ENCODE peak calls at places on chromosomes 12 and 14, in eight cellular contexts. Y is GM03348, C is Kasumi-1, L is posterior cingulate gyrus, S is ascending aorta, P is dermis blood vessel endothelial cell, U is H7, Q is NCI-H146. X is an unnamed sample.

GRCh38 chr12:57046947-57047890 is 2.7 kb downstream of the MYO1A start:
- DNase-seq in Y (no peak), C (peak; percentile 34), L (no peak), S (no peak), P (no peak), U (no peak), Q (no peak), X (no peak)

GRCh38 chr12:131694116-131694838 is 16.6 kb upstream of the SFSWAP start:
- DNase-seq in Y (no peak), C (no peak), L (no peak), S (no peak), P (no peak), U (peak; percentile 60), Q (no peak), X (no peak)

GRCh38 chr12:68641138-68641537 is 30.4 kb downstream of the RAP1B start:
- DNase-seq in Y (no peak), C (no peak), L (no peak), S (no peak), P (no peak), U (no peak), Q (no peak), X (no peak)

GRCh38 chr12:90515199-90516175 is 439.5 kb downstream of the CCER1 start:
- DNase-seq in Y (peak; percentile 17), C (no peak), L (no peak), S (no peak), P (peak; percentile 75), U (no peak), Q (no peak), X (no peak)

GRCh38 chr12:111102062-111102735 is 181.8 kb upstream of the MYL2 start:
- DNase-seq in Y (no peak), C (no peak), L (peak; percentile 55), S (no peak), P (no peak), U (no peak), Q (no peak), X (no peak)

GRCh38 chr12:55955800-55956508 is 9.9 kb downstream of the PMEL start:
- DNase-seq in Y (peak; percentile 42), C (peak; percentile 47), L (no peak), S (no peak), P (peak; percentile 70), U (peak; percentile 52), Q (no peak), X (peak; percentile 75)

GRCh38 chr12:115433014-115433634 is 749.1 kb upstream of the TBX3 start:
- DNase-seq in Y (no peak), C (no peak), L (no peak), S (no peak), P (no peak), U (peak; percentile 44), Q (no peak), X (no peak)

GRCh38 chr12:389138-390096 is at the start of gene KDM5A:
- DNase-seq in Y (peak; percentile 95), C (no peak), L (peak; percentile 93), S (peak; percentile 28), P (peak; percentile 96), U (peak; percentile 91), Q (no peak), X (peak; percentile 41)

GRCh38 chr12:71810905-71811304 is 28.7 kb upstream of the TBC1D15 start:
- DNase-seq in Y (no peak), C (no peak), L (no peak), S (no peak), P (no peak), U (no peak), Q (no peak), X (no peak)

GRCh38 chr14:87629788-87630187 is 363.2 kb downstream of the GALC start:
- DNase-seq in Y (no peak), C (no peak), L (no peak), S (no peak), P (no peak), U (no peak), Q (no peak), X (no peak)

GRCh38 chr14:85463512-85463911 is 66.4 kb upstream of the FLRT2 start:
- DNase-seq in Y (no peak), C (no peak), L (no peak), S (no peak), P (no peak), U (peak; percentile 17), Q (no peak), X (no peak)

GRCh38 chr14:71720978-71721624 is 211.1 kb upstream of the RGS6 start:
- DNase-seq in Y (peak; percentile 67), C (peak; percentile 65), L (no peak), S (no peak), P (peak; percentile 92), U (peak; percentile 62), Q (peak; percentile 64), X (peak; percentile 45)

GRCh38 chr12:113230315-113231274 is 9.3 kb downstream of the TPCN1 start:
- DNase-seq in Y (no peak), C (no peak), L (no peak), S (no peak), P (peak; percentile 59), U (no peak), Q (no peak), X (no peak)

GRCh38 chr12:93762059-93762719 is 85.0 kb downstream of the CRADD start:
- DNase-seq in Y (peak; percentile 39), C (no peak), L (no peak), S (no peak), P (no peak), U (no peak), Q (no peak), X (no peak)

GRCh38 chr12:123935956-123936355 is 36.7 kb downstream of the CCDC92 start:
- DNase-seq in Y (no peak), C (no peak), L (no peak), S (no peak), P (no peak), U (no peak), Q (no peak), X (no peak)

GRCh38 chr12:94095618-94096017 is 52.8 kb upstream of the PLXNC1 start:
- DNase-seq in Y (no peak), C (no peak), L (no peak), S (no peak), P (no peak), U (no peak), Q (no peak), X (no peak)

GRCh38 chr14:94613720-94614644 is 1.8 kb downstream of the SERPINA3 start:
- DNase-seq in Y (no peak), C (no peak), L (no peak), S (no peak), P (no peak), U (no peak), Q (no peak), X (no peak)

GRCh38 chr14:77804592-77804991 is 4.7 kb downstream of the ADCK1 start:
- DNase-seq in Y (peak; percentile 19), C (no peak), L (no peak), S (no peak), P (peak; percentile 47), U (peak; percentile 75), Q (peak; percentile 24), X (peak; percentile 29)

GRCh38 chr14:96264850-96265249 is 8.8 kb downstream of the BDKRB1 start:
- DNase-seq in Y (peak; percentile 54), C (no peak), L (no peak), S (no peak), P (no peak), U (peak; percentile 75), Q (no peak), X (peak; percentile 45)

GRCh38 chr12:62983594-62983993 is 48.6 kb upstream of the PPM1H start:
- DNase-seq in Y (no peak), C (no peak), L (no peak), S (no peak), P (peak; percentile 11), U (no peak), Q (peak; percentile 54), X (no peak)

GRCh38 chr12:116263844-116264243 is 13.6 kb downstream of the MED13L start:
- DNase-seq in Y (no peak), C (peak; percentile 54), L (no peak), S (no peak), P (no peak), U (no peak), Q (no peak), X (no peak)

GRCh38 chr12:52789637-52790426 is 6.1 kb downstream of the KRT3 start:
- DNase-seq in Y (no peak), C (no peak), L (peak; percentile 22), S (no peak), P (no peak), U (peak; percentile 64), Q (no peak), X (no peak)

GRCh38 chr12:74552201-74552600 is 14.6 kb downstream of the ATXN7L3B start:
- DNase-seq in Y (no peak), C (peak; percentile 13), L (no peak), S (no peak), P (no peak), U (no peak), Q (no peak), X (no peak)

GRCh38 chr12:87679262-87679661 is 349.9 kb downstream of the C12orf50 start:
- DNase-seq in Y (no peak), C (no peak), L (no peak), S (no peak), P (no peak), U (no peak), Q (no peak), X (no peak)

GRCh38 chr12:1469063-1469462 is 125.3 kb downstream of the FBXL14 start:
- DNase-seq in Y (no peak), C (no peak), L (no peak), S (no peak), P (no peak), U (no peak), Q (no peak), X (no peak)

GRCh38 chr12:51389302-51389999 is 1.8 kb downstream of the GALNT6 start:
- DNase-seq in Y (no peak), C (no peak), L (no peak), S (no peak), P (peak; percentile 32), U (no peak), Q (peak; percentile 7), X (no peak)

GRCh38 chr12:6294533-6295186 is 15.8 kb upstream of the PLEKHG6 start:
- DNase-seq in Y (no peak), C (no peak), L (no peak), S (no peak), P (peak; percentile 16), U (peak; percentile 36), Q (peak; percentile 74), X (no peak)

GRCh38 chr14:73492661-73493060 is 1.9 kb downstream of the RIOX1 start:
- DNase-seq in Y (no peak), C (no peak), L (no peak), S (no peak), P (no peak), U (no peak), Q (no peak), X (no peak)

GRCh38 chr12:125029756-125030358 is 35.4 kb upstream of the AACS start:
- DNase-seq in Y (no peak), C (no peak), L (no peak), S (no peak), P (peak; percentile 7), U (no peak), Q (no peak), X (no peak)

GRCh38 chr14:94543450-94544123 is 17.7 kb upstream of the SERPINA4 start:
- DNase-seq in Y (no peak), C (no peak), L (no peak), S (no peak), P (no peak), U (peak; percentile 46), Q (no peak), X (no peak)

GRCh38 chr12:109989380-109989779 is 6.8 kb downstream of the GIT2 start:
- DNase-seq in Y (no peak), C (no peak), L (no peak), S (no peak), P (no peak), U (no peak), Q (no peak), X (no peak)

GRCh38 chr12:109165599-109165998 is 49.2 kb downstream of the ACACB start:
- DNase-seq in Y (no peak), C (no peak), L (no peak), S (no peak), P (no peak), U (no peak), Q (no peak), X (no peak)

GRCh38 chr14:73741876-73742519 is 27.8 kb upstream of the PNMA1 start:
- DNase-seq in Y (no peak), C (peak; percentile 97), L (no peak), S (no peak), P (no peak), U (no peak), Q (no peak), X (no peak)

GRCh38 chr12:69880566-69880965 is 55.5 kb downstream of the MYRFL start:
- DNase-seq in Y (no peak), C (peak; percentile 56), L (no peak), S (no peak), P (peak; percentile 35), U (peak; percentile 17), Q (no peak), X (no peak)